ENCODE peak calls at places on chromosomes 6 and 20, in eight cellular contexts. Y is stomach, S is HL-60, U is BE2C, D is epithelial cell of esophagus, X is foreskin fibroblast, G is cardiac fibroblast, W is IMR-90. R is an unnamed sample.
A peak's percentile ranks its signal among the peaks of the same experiment; 100 is the strongest.

GRCh38 chr20:3046677-3047462 is 1.0 kb downstream of the MRPS26 start:
- DNase-seq in Y (peak; percentile 33), S (peak; percentile 24), U (no peak), D (peak; percentile 77), X (no peak), G (no peak), W (no peak), R (peak; percentile 5)

GRCh38 chr20:43558412-43559146 is at the start of gene SGK2:
- DNase-seq in Y (peak; percentile 90), S (no peak), U (no peak), D (peak; percentile 36), X (peak; percentile 29), G (peak; percentile 45), W (peak; percentile 43), R (peak; percentile 12)

GRCh38 chr6:73074175-73074574 is 151.1 kb downstream of the KHDC1L start:
- DNase-seq in Y (no peak), S (no peak), U (no peak), D (peak; percentile 72), X (peak; percentile 76), G (peak; percentile 70), W (peak; percentile 83), R (peak; percentile 40)

GRCh38 chr20:25005220-25005619 is 12.7 kb upstream of the APMAP start:
- DNase-seq in Y (peak; percentile 73), S (no peak), U (no peak), D (no peak), X (no peak), G (no peak), W (peak; percentile 4), R (no peak)

GRCh38 chr6:41073203-41073967 is 611 bp downstream of the NFYA start:
- DNase-seq in Y (peak; percentile 93), S (peak; percentile 86), U (peak; percentile 92), D (peak; percentile 84), X (peak; percentile 85), G (peak; percentile 79), W (peak; percentile 69), R (peak; percentile 72)

GRCh38 chr6:127191716-127192115 is 73.2 kb downstream of the RSPO3 start:
- DNase-seq in Y (no peak), S (no peak), U (no peak), D (peak; percentile 58), X (peak; percentile 83), G (peak; percentile 72), W (peak; percentile 65), R (no peak)

GRCh38 chr20:47317127-47317895 is 39.2 kb downstream of the ZMYND8 start:
- DNase-seq in Y (peak; percentile 68), S (peak; percentile 70), U (no peak), D (peak; percentile 99), X (peak; percentile 100), G (peak; percentile 99), W (peak; percentile 98), R (peak; percentile 93)

GRCh38 chr20:53547664-53548239 is 45.9 kb downstream of the ZNF217 start:
- DNase-seq in Y (peak; percentile 33), S (peak; percentile 58), U (peak; percentile 51), D (peak; percentile 62), X (peak; percentile 73), G (peak; percentile 79), W (peak; percentile 76), R (peak; percentile 48)

GRCh38 chr20:47043076-47043475 is 148.4 kb downstream of the EYA2 start:
- DNase-seq in Y (no peak), S (no peak), U (no peak), D (no peak), X (peak; percentile 26), G (peak; percentile 5), W (peak; percentile 47), R (no peak)

GRCh38 chr6:169498887-169499513 is 202.8 kb downstream of the WDR27 start:
- DNase-seq in Y (no peak), S (no peak), U (no peak), D (no peak), X (peak; percentile 44), G (no peak), W (peak; percentile 6), R (no peak)

GRCh38 chr6:12008366-12009179 is 3.5 kb upstream of the HIVEP1 start:
- DNase-seq in Y (peak; percentile 70), S (peak; percentile 79), U (peak; percentile 87), D (peak; percentile 70), X (peak; percentile 84), G (peak; percentile 64), W (peak; percentile 43), R (peak; percentile 63)

GRCh38 chr6:167953551-167953950 is 43.9 kb upstream of the KIF25 start:
- DNase-seq in Y (no peak), S (no peak), U (no peak), D (no peak), X (no peak), G (no peak), W (no peak), R (no peak)

GRCh38 chr6:27312146-27312949 is at the start of gene POM121L2:
- DNase-seq in Y (peak; percentile 80), S (peak; percentile 75), U (peak; percentile 59), D (peak; percentile 85), X (peak; percentile 70), G (peak; percentile 63), W (peak; percentile 28), R (peak; percentile 59)

GRCh38 chr6:167766986-167767714 is 59.6 kb upstream of the AFDN start:
- DNase-seq in Y (no peak), S (no peak), U (peak; percentile 52), D (no peak), X (no peak), G (no peak), W (no peak), R (no peak)

GRCh38 chr6:130239755-130240154 is 17.0 kb upstream of the SAMD3 start:
- DNase-seq in Y (no peak), S (no peak), U (no peak), D (no peak), X (no peak), G (no peak), W (no peak), R (no peak)

GRCh38 chr20:25676164-25676809 is 20.4 kb downstream of the ZNF337 start:
- DNase-seq in Y (no peak), S (peak; percentile 23), U (no peak), D (peak; percentile 84), X (peak; percentile 81), G (peak; percentile 76), W (peak; percentile 82), R (peak; percentile 46)

GRCh38 chr6:3635482-3635881 is 116.0 kb downstream of the PXDC1 start:
- DNase-seq in Y (no peak), S (no peak), U (no peak), D (no peak), X (no peak), G (no peak), W (no peak), R (no peak)

GRCh38 chr6:13273931-13274706 is 54.2 kb downstream of the TBC1D7 start:
- DNase-seq in Y (peak; percentile 31), S (peak; percentile 58), U (no peak), D (no peak), X (no peak), G (no peak), W (no peak), R (no peak)

GRCh38 chr6:143283887-143284640 is 166.4 kb downstream of the ADAT2 start:
- DNase-seq in Y (no peak), S (no peak), U (no peak), D (no peak), X (peak; percentile 63), G (peak; percentile 45), W (peak; percentile 14), R (no peak)

GRCh38 chr6:159645659-159646058 is 47.4 kb downstream of the SOD2 start:
- DNase-seq in Y (no peak), S (no peak), U (no peak), D (no peak), X (no peak), G (peak; percentile 57), W (no peak), R (no peak)

GRCh38 chr6:153059311-153059710 is 56.8 kb upstream of the MTRF1L start:
- DNase-seq in Y (no peak), S (no peak), U (no peak), D (no peak), X (peak; percentile 53), G (peak; percentile 51), W (no peak), R (no peak)

DNA sequence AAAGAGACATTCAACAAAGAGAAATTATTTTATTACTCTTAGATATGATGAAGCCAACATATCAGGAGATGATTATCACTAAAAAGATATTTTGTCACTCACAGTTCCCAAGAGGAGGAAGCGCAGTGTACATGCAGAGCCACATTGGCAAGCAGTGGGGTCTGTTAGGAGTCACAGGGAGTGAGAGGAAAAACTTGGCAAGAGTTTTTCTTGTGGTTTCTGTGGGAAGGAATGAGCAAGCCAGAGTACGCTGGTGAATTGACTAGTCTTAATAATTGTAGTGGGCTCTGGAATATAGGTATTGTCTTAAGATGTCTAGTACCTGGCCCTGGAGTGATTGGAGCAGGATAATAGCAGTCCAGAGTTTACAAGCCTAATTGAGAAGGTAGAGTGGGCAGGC is 1095.2 kb downstream of the GRIK2 start:
- DNase-seq in Y (no peak), S (no peak), U (no peak), D (peak; percentile 64), X (peak; percentile 4), G (no peak), W (no peak), R (peak; percentile 2)
- H3K4me3 ChIP-seq in Y (no peak overlapping the region), S (no peak overlapping the region), U (no peak overlapping the region), D (no peak overlapping the region), X (no peak overlapping the region), G (no peak overlapping the region), W (no peak overlapping the region), R (no peak overlapping the region)

GRCh38 chr20:62143976-62144825 is 632 bp downstream of the SS18L1 start:
- DNase-seq in Y (peak; percentile 57), S (peak; percentile 68), U (peak; percentile 70), D (peak; percentile 82), X (peak; percentile 89), G (peak; percentile 71), W (peak; percentile 60), R (no peak)
- TF ChIP-seq CTCF in Y (no peak), S (no peak), U (no peak), D (peak; percentile 5), X (no peak), G (no peak), W (no peak), R (no peak)

GRCh38 chr6:39714802-39715201 is 10.4 kb downstream of the KIF6 start:
- DNase-seq in Y (no peak), S (no peak), U (no peak), D (no peak), X (no peak), G (no peak), W (no peak), R (no peak)
- H3K4me3 ChIP-seq in Y (no peak overlapping the region), S (no peak overlapping the region), U (no peak overlapping the region), D (no peak overlapping the region), X (no peak overlapping the region), G (no peak overlapping the region), W (no peak overlapping the region), R (no peak overlapping the region)

DNA sequence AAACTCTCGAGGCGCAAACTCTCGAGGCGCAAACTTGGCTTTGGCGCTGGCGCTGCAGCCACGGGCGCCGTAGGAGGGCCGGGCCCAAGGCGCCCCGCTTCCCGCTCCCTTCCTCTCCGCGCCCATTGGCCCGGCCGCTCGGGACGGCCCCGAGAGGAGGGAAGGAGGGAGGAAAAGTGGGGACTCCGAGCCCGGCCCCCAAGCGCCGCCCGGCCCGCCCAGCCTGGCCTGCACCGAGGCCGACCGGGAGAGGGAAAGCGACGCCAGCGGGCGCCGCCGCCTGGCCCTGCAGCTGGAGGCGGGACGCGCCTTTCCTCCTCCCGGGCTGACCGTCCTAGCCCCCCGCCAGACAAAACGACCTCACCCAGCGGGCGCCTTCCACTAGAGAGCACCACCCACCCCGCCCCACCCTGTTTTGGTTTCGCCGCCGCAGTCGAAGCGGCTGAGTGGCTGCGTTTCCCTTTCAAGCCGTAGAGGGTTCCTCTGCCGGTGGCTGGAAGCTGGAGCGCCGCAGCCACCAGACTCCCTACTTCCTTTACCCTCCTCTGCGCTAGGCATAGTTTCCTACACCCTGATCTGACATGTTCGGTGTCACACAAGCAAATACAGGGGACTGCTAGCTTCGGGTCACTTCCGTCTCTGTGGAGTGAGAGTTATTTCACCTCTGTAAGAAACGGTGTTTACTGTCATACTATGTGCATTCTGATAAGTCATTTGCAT is at the start of gene MBOAT1:
- DNase-seq in Y (peak; percentile 91), S (peak; percentile 89), U (peak; percentile 71), D (peak; percentile 92), X (peak; percentile 98), G (peak; percentile 87), W (peak; percentile 87), R (peak; percentile 76)
- TF ChIP-seq CTCF in Y (no peak), S (no peak), U (no peak), D (no peak), X (no peak), G (no peak), W (no peak), R (no peak)

R was measured in brain microvascular endothelial cell.